ENCODE peak calls at places on chromosomes 2 and 18, in eight cellular contexts. I is adrenal gland, Q is GM12892, L is heart left ventricle, S is stomach, D is body of pancreas, J is Peyer's patch, B is H1. C is an unnamed sample.

GRCh38 chr2:127175406-127175805 is 44.7 kb downstream of the CYP27C1 start:
- DNase-seq in B (no peak), L (no peak), J (no peak), S (no peak), Q (no peak), D (peak), I (no peak), C (no peak)

GRCh38 chr2:193868833-193869232 is 1674.1 kb upstream of the TMEFF2 start:
- DNase-seq in L (peak), B (no peak), Q (no peak), D (no peak), S (no peak), J (no peak), I (no peak), C (no peak)

GRCh38 chr2:232400244-232401015 is 6.2 kb upstream of the ALPG start:
- DNase-seq in L (no peak), J (no peak), D (no peak), I (no peak), B (no peak), S (no peak), Q (no peak), C (no peak)

GRCh38 chr2:226882606-226883005 is 46.8 kb downstream of the RHBDD1 start:
- DNase-seq in Q (no peak), L (no peak), D (no peak), J (no peak), I (no peak), S (no peak), B (no peak), C (no peak)

GRCh38 chr2:231223458-231223970 is 25.1 kb downstream of the ARMC9 start:
- DNase-seq in J (no peak), B (no peak), S (no peak), L (no peak), D (no peak), I (no peak), Q (no peak), C (no peak)

GRCh38 chr2:20723543-20723942 is 56.6 kb downstream of the GDF7 start:
- DNase-seq in D (no peak), B (no peak), L (no peak), S (no peak), I (no peak), J (no peak), Q (no peak), C (no peak)

GRCh38 chr2:46296216-46296839 is 879 bp upstream of the EPAS1 start:
- DNase-seq in Q (peak), B (peak), J (peak), S (peak), D (peak), I (peak), L (peak), C (peak)

GRCh38 chr2:219175928-219176817 is 552 bp downstream of the CNPPD1 start:
- DNase-seq in D (peak), B (no peak), J (peak), Q (no peak), S (peak), I (peak), L (peak), C (peak)

GRCh38 chr2:8440029-8440778 is 241.7 kb upstream of the ID2 start:
- DNase-seq in Q (no peak), D (peak), I (no peak), L (no peak), J (no peak), B (no peak), S (peak), C (no peak)

GRCh38 chr2:163302141-163302540 is 433.7 kb downstream of the FIGN start:
- DNase-seq in Q (no peak), D (no peak), J (no peak), I (no peak), S (no peak), B (no peak), L (no peak), C (no peak)

GRCh38 chr2:147989809-147990403 is 30.6 kb downstream of the ORC4 start:
- DNase-seq in Q (peak), J (no peak), D (no peak), S (no peak), I (no peak), L (no peak), B (no peak), C (peak)

GRCh38 chr2:45892757-45893156 is 241.3 kb downstream of the PRKCE start:
- DNase-seq in D (peak), I (peak), J (no peak), Q (no peak), L (no peak), B (no peak), S (no peak), C (no peak)

GRCh38 chr18:47604041-47604440 is 326.4 kb downstream of the SMAD2 start:
- DNase-seq in J (no peak), L (no peak), Q (no peak), S (no peak), D (no peak), I (no peak), B (no peak), C (no peak)

GRCh38 chr2:105868060-105868459 is 123.3 kb downstream of the NCK2 start:
- DNase-seq in J (no peak), S (no peak), L (peak), Q (no peak), D (no peak), B (no peak), I (peak), C (no peak)

GRCh38 chr2:212863185-212863588 is 288.2 kb downstream of the IKZF2 start:
- DNase-seq in Q (no peak), D (peak), J (peak), L (no peak), I (no peak), S (peak), B (peak), C (peak)

GRCh38 chr2:157596992-157597681 is 31.5 kb downstream of the ACVR1C start:
- DNase-seq in L (no peak), D (peak), S (peak), J (peak), Q (peak), B (peak), I (no peak), C (peak)

GRCh38 chr2:9982248-9982647 is 30.8 kb downstream of the GRHL1 start:
- DNase-seq in S (no peak), B (no peak), L (no peak), D (no peak), Q (no peak), I (no peak), J (no peak), C (no peak)

GRCh38 chr2:182761903-182762302 is 45.8 kb downstream of the DNAJC10 start:
- DNase-seq in D (no peak), I (peak), Q (no peak), J (no peak), B (no peak), L (no peak), S (no peak), C (no peak)

GRCh38 chr2:120423167-120423943 is 77.4 kb downstream of the INHBB start:
- DNase-seq in I (no peak), Q (no peak), L (no peak), B (peak), S (peak), D (no peak), J (peak), C (no peak)

GRCh38 chr2:4763009-4763408 is 929.2 kb upstream of the SOX11 start:
- DNase-seq in B (peak), Q (no peak), L (no peak), J (no peak), S (no peak), I (no peak), D (peak), C (peak)

GRCh38 chr2:128160616-128161275 is 69.7 kb downstream of the UGGT1 start:
- DNase-seq in S (no peak), Q (no peak), L (no peak), I (no peak), J (no peak), D (no peak), B (no peak), C (no peak)

GRCh38 chr2:120324926-120325325 is 21.0 kb upstream of the INHBB start:
- DNase-seq in Q (no peak), L (no peak), I (no peak), S (no peak), D (no peak), B (no peak), J (no peak), C (no peak)

GRCh38 chr2:224101820-224102630 is 62.9 kb upstream of the SERPINE2 start:
- DNase-seq in D (no peak), J (no peak), B (no peak), I (peak), L (no peak), Q (no peak), S (no peak), C (no peak)

GRCh38 chr18:2958819-2959298 is 54.1 kb downstream of the LPIN2 start:
- DNase-seq in S (no peak), B (no peak), D (no peak), L (no peak), J (no peak), Q (no peak), I (no peak), C (no peak)

GRCh38 chr2:234203135-234203984 is 152.9 kb downstream of the SPP2 start:
- DNase-seq in S (no peak), L (no peak), D (no peak), J (no peak), I (peak), Q (no peak), B (no peak), C (no peak)

GRCh38 chr18:70046207-70046606 is 98.5 kb upstream of the CD226 start:
- DNase-seq in J (no peak), S (no peak), Q (no peak), B (no peak), D (no peak), I (no peak), L (no peak), C (no peak)

GRCh38 chr18:43279015-43279758 is 1.9 kb upstream of the SYT4 start:
- DNase-seq in J (no peak), B (no peak), D (no peak), I (no peak), L (no peak), Q (no peak), S (no peak), C (peak)

GRCh38 chr2:177763532-177764265 is 308.9 kb downstream of the PDE11A start:
- DNase-seq in D (peak), Q (peak), I (peak), B (peak), J (peak), L (peak), S (peak), C (peak)

GRCh38 chr2:27261926-27262298 is 935 bp downstream of the SLC30A3 start:
- DNase-seq in Q (no peak), L (no peak), D (no peak), B (peak), J (no peak), I (no peak), S (no peak), C (no peak)

GRCh38 chr2:27264253-27264752 is 1.5 kb upstream of the SLC30A3 start:
- DNase-seq in D (no peak), Q (no peak), S (no peak), J (no peak), B (peak), L (no peak), I (no peak), C (no peak)

GRCh38 chr2:27261241-27261925 is 1.5 kb downstream of the SLC30A3 start:
- DNase-seq in I (no peak), Q (no peak), S (no peak), J (no peak), D (no peak), B (no peak), L (no peak), C (no peak)

GRCh38 chr2:27263287-27264252 is 723 bp upstream of the SLC30A3 start:
- DNase-seq in S (no peak), L (no peak), B (peak), D (no peak), J (no peak), Q (no peak), I (no peak), C (no peak)

DNA sequence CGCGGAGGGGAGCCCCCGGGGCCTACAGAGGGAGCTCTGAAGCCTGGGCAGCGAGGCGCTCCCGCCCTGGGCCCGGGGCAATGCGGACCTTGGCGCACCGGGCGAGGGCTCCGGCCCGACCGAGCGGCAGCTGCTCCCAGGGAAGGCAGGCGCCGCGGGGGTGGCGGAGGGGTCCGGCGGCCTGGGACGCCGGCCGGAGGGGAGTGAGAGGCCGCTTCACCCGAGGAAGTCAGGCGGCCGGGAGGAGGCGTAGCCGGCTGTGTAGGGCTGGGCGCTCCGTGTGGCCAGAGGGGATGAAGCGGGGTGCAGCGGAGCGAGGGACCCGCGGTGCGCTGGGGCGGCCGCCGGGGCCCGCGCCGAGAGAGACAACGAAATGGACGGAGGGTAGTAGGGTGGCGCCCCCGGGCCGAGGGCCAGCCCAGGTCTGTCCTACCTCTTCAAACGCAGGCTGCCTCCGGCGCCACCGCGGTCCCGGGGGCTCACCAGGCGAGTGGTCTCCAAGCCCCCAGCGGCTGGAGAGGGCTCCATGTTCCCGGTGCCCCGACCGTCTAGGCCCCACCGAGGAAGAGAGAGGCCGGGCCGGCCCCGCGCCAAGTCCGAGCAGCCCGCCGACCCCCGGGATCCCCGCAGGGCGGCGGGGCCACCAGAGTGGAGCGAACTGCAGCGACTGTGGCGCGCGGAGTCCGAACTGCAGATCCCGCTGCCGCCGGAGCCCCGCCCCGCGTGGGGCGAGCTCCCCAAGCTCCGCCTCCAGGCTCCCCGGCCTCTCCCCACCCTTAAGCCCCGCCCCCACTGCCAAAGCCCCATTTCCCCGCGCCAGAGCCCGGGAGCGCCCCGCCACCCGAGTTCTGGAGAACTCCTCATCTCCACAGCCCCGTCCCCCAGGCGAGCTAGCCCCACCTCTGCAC is at the start of gene SLC30A3:
- DNase-seq in J (peak), I (peak), B (peak), L (peak), Q (peak), D (peak), S (peak), C (peak)
- TF ChIP-seq POLR2A in J (no peak), I (no peak), B (no peak), L (no peak), Q (no peak), D (no peak), S (no peak), C (no peak)

DNA sequence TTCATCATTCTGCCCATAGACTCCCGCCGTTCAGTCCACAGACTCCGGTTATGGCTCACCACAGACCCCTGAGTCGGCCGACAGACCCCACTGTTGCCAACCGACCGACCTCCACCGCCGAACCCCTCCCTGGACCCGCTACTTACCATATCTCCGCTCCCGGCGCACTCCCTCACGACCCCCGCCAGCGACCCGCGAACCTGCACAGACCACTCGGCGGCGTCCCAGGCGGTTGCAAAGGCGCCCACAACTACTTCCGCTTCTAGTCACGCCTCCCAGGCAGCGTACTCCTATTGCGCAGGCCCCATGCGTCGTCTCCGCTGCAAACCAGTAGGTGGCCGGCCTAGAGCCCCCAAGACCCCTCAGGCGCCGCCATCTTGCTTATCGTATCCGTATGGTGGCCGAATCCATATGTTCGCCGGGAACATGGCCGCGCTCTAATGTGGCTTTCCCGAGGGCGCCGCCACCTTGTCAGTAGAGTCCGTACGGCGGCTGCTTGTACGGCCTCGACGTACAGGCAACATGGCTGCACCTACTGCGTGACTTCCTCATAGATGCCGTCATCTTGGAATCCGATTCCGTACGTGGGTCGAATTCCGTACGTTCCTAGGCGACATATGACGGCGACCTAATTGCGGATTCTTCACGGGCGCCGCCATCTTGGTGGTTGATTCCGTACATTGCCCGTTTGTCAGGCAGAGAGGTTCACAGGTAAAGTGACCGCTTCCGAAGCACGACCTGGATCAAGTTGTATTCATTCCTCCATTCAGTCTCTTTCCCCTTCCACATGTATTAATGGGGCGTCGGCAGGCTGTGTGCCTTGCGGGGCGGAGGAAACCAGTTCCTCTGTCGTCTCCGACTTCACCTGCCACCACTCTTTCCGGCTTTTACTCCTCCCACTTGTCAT is at the start of gene CXXC1:
- DNase-seq in J (peak), B (peak), D (peak), I (peak), L (peak), Q (peak), S (peak), C (peak)
- TF ChIP-seq POLR2A in J (peak), B (peak), D (peak), I (peak), L (peak), Q (peak), S (no peak), C (peak)

DNA sequence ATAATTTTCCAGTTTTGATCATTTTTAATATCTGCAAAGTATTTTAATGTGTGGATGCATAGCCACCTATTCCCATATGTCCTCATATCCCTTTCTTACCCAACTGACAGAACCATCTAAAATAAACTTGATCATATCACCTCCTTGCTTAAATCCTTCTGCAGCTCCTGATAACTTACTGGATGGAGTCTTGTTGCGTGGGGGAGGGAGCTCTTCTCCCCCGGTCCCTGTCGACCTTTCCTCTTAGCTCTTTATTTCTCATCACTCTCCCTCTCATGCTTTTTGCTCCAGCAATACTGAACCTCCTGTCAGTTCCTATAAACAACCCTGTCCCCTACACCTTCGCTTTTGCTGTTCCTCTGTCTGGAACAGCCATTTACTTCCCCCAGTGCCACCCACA is 18.8 kb downstream of the TMEM178A start:
- DNase-seq in J (no peak), S (no peak), L (no peak), B (no peak), I (no peak), Q (no peak), D (no peak), C (no peak)
- TF ChIP-seq POLR2A in J (no peak), S (no peak), L (no peak), B (no peak), I (no peak), Q (no peak), D (no peak), C (no peak)

GRCh38 chr2:69306897-69307695 is 79.9 kb downstream of the GFPT1 start:
- DNase-seq in I (peak), Q (peak), J (peak), S (peak), L (peak), D (peak), B (peak), C (peak)
- TF ChIP-seq POLR2A in I (no peak), Q (no peak), J (no peak), S (no peak), L (no peak), D (no peak), B (no peak), C (no peak)

DNA sequence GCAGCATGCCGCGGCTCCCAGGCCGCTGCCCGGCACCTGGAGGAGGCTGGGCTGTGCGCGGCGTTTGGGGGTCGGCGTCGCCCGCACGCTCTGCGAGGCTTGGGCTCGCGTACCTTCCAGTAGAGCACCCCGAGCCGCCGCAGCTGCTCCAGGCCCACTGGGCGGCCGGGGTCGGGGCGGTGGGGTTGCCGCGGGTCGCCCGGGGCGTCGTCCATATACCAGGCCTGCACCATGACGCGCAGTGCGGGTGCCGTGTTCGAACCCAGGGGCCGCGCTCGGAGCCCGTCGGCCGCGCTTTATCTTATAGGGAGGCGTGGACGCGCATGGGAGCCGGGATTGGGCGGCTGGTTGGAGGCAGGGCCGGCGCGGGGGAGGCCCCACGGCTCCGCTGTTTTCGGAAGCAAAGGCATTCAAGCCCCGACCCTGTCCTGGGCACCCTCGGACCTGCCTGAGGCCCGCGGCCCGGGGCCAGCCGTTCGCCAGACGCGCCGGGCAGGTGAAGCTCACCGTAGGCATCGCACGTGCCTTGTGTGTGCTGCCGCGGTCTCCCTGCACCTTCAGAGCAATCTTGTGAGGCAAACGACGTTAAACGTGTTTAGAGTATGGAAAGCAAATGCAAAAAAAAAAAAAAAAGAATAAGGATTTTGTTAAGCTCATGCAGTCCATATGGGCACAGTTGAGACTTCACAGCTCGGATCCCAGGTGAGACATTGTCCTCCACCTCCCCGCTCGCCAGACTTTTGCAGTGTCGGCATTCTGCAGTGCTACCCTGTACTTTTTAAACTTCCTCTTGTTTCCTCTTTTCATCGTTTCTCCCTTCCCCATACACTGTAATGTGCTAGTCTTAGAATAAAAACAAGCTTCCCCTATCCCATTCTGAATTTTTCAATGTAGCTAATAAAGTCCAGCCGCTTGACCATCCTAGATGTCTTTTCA is at the start of gene ADI1:
- DNase-seq in J (peak), D (peak), B (peak), S (peak), Q (peak), I (peak), L (peak), C (peak)
- TF ChIP-seq POLR2A in J (peak), D (peak), B (peak), S (no peak), Q (peak), I (peak), L (peak), C (peak)